ENCODE peak calls at places on chromosomes 5 and 9, in six cellular contexts. One of them, this sample, is unnamed.

GRCh38 chr9:128124873-128125574 is 2.5 kb downstream of the PTGES2 start:
- DNase-seq in IMR-90: peak; percentile 45
- DNase-seq in K562: peak; percentile 56
- DNase-seq in esophagus squamous epithelium: no peak
- DNase-seq in A549: peak; percentile 33
- DNase-seq in HCT116: peak; percentile 46
- DNase-seq in this sample: peak; percentile 77

GRCh38 chr9:79694676-79695400 is 123.1 kb downstream of the TLE4 start:
- DNase-seq in esophagus squamous epithelium: no peak
- DNase-seq in HCT116: no peak
- DNase-seq in IMR-90: peak; percentile 92
- DNase-seq in K562: no peak
- DNase-seq in A549: no peak
- DNase-seq in this sample: no peak

GRCh38 chr9:100498592-100498991 is 25.6 kb downstream of the TMEFF1 start:
- DNase-seq in K562: no peak
- DNase-seq in IMR-90: peak; percentile 61
- DNase-seq in HCT116: no peak
- DNase-seq in esophagus squamous epithelium: no peak
- DNase-seq in A549: no peak
- DNase-seq in this sample: no peak

GRCh38 chr9:137717776-137718327 is 99.0 kb downstream of the EHMT1 start:
- DNase-seq in K562: no peak
- DNase-seq in esophagus squamous epithelium: no peak
- DNase-seq in A549: no peak
- DNase-seq in HCT116: no peak
- DNase-seq in IMR-90: no peak
- DNase-seq in this sample: no peak

GRCh38 chr9:121326130-121326838 is 43.8 kb downstream of the STOM start:
- DNase-seq in esophagus squamous epithelium: no peak
- DNase-seq in K562: no peak
- DNase-seq in A549: no peak
- DNase-seq in IMR-90: peak; percentile 44
- DNase-seq in HCT116: no peak
- DNase-seq in this sample: peak; percentile 96

GRCh38 chr9:92440751-92441046 is 16.4 kb upstream of the OMD start:
- DNase-seq in HCT116: no peak
- DNase-seq in K562: no peak
- DNase-seq in IMR-90: no peak
- DNase-seq in esophagus squamous epithelium: no peak
- DNase-seq in A549: no peak
- DNase-seq in this sample: no peak

GRCh38 chr5:71974165-71974564 is 133.1 kb upstream of the MAP1B start:
- DNase-seq in IMR-90: no peak
- DNase-seq in K562: no peak
- DNase-seq in esophagus squamous epithelium: no peak
- DNase-seq in HCT116: no peak
- DNase-seq in A549: no peak
- DNase-seq in this sample: peak; percentile 40

GRCh38 chr5:41776435-41776834 is 93.8 kb downstream of the OXCT1 start:
- DNase-seq in HCT116: no peak
- DNase-seq in esophagus squamous epithelium: no peak
- DNase-seq in A549: no peak
- DNase-seq in K562: no peak
- DNase-seq in IMR-90: peak; percentile 76
- DNase-seq in this sample: no peak

GRCh38 chr5:172918421-172919371 is 40.5 kb upstream of the RPL26L1 start:
- DNase-seq in HCT116: no peak
- DNase-seq in esophagus squamous epithelium: no peak
- DNase-seq in IMR-90: no peak
- DNase-seq in A549: no peak
- DNase-seq in K562: no peak
- DNase-seq in this sample: no peak

GRCh38 chr5:176675676-176676360 is 28.5 kb downstream of the TSPAN17 start:
- DNase-seq in HCT116: peak; percentile 57
- DNase-seq in K562: peak; percentile 77
- DNase-seq in esophagus squamous epithelium: no peak
- DNase-seq in A549: peak; percentile 60
- DNase-seq in IMR-90: no peak
- DNase-seq in this sample: no peak

GRCh38 chr5:43020294-43020711 is 19.8 kb downstream of the ANXA2R start:
- DNase-seq in A549: no peak
- DNase-seq in esophagus squamous epithelium: no peak
- DNase-seq in K562: no peak
- DNase-seq in HCT116: no peak
- DNase-seq in IMR-90: peak; percentile 59
- DNase-seq in this sample: no peak

GRCh38 chr9:100426532-100427365 is at the start of gene MSANTD3:
- DNase-seq in esophagus squamous epithelium: no peak
- DNase-seq in HCT116: peak; percentile 50
- DNase-seq in IMR-90: peak; percentile 76
- DNase-seq in A549: peak; percentile 74
- DNase-seq in K562: peak; percentile 89
- DNase-seq in this sample: no peak

GRCh38 chr5:139272471-139273321 is 20.8 kb upstream of the MATR3 start:
- DNase-seq in A549: no peak
- DNase-seq in HCT116: no peak
- DNase-seq in esophagus squamous epithelium: no peak
- DNase-seq in IMR-90: peak; percentile 62
- DNase-seq in K562: no peak
- DNase-seq in this sample: no peak

DNA sequence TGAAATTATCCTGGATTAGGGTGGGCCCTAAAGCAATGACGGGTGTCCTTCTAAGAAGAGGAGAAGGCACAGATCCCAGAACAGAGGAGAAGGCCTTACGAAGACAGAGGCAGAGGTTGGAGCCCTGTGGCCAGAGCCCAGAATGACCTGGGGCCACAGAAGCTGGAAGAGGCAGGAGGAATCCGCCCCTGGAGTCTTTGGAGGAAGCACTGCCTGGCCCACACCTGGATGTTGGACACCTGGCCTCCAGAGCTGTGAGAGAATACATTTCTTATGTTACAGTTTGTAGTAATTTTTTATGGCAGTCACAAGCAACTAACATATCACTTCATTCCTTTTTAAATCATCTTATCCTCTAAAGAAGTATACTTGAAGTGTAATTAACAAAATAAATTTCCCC is 8.5 kb downstream of the MRPL36 start:
- DNase-seq in esophagus squamous epithelium: no peak
- DNase-seq in IMR-90: no peak
- DNase-seq in A549: no peak
- DNase-seq in HCT116: no peak
- DNase-seq in K562: no peak
- DNase-seq in this sample: no peak
- H3K27ac ChIP-seq in esophagus squamous epithelium: no peak overlapping the region
- H3K27ac ChIP-seq in IMR-90: peak overlapping the region; percentile 84
- H3K27ac ChIP-seq in A549: no peak overlapping the region
- H3K27ac ChIP-seq in HCT116: no peak overlapping the region
- H3K27ac ChIP-seq in K562: no peak overlapping the region
- H3K27ac ChIP-seq in this sample: no peak overlapping the region

DNA sequence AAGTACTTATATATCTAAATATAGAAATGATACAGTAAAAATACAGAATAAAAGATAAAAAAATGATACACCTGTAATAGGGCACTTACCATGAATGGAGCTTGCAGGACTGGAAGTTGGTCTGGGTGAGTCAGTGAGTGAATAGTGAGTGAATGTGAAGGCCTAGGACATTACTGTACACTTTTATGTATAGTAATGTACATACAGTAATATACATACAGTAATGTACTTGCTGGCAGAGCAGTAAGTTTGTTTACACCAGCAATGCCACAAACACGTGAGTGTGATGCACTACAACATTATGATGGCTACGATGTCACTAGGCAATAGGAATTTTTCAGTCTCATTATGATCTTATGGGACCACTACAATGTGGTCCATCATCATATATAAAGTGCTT is 34.2 kb downstream of the SUSD1 start:
- DNase-seq in esophagus squamous epithelium: no peak
- DNase-seq in A549: no peak
- DNase-seq in K562: no peak
- DNase-seq in IMR-90: peak; percentile 22
- DNase-seq in HCT116: no peak
- DNase-seq in this sample: no peak
- TF ChIP-seq CTCF in esophagus squamous epithelium: no peak
- TF ChIP-seq CTCF in A549: no peak
- TF ChIP-seq CTCF in K562: no peak
- TF ChIP-seq CTCF in IMR-90: no peak
- TF ChIP-seq CTCF in HCT116: no peak
- TF ChIP-seq CTCF in this sample: no peak

GRCh38 chr9:129383005-129383414 is 204.9 kb upstream of the IER5L start:
- DNase-seq in K562: no peak
- DNase-seq in HCT116: peak; percentile 39
- DNase-seq in IMR-90: no peak
- DNase-seq in esophagus squamous epithelium: no peak
- DNase-seq in A549: no peak
- DNase-seq in this sample: no peak
- TF ChIP-seq POLR2A in K562: no peak
- TF ChIP-seq POLR2A in HCT116: no peak
- TF ChIP-seq POLR2A in IMR-90: no peak
- TF ChIP-seq POLR2A in esophagus squamous epithelium: no peak
- TF ChIP-seq POLR2A in A549: no peak
- TF ChIP-seq POLR2A in this sample: no peak

GRCh38 chr5:126448720-126449119 is 25.5 kb downstream of the GRAMD2B start:
- DNase-seq in K562: no peak
- DNase-seq in esophagus squamous epithelium: no peak
- DNase-seq in IMR-90: no peak
- DNase-seq in HCT116: no peak
- DNase-seq in A549: no peak
- DNase-seq in this sample: no peak

GRCh38 chr5:126450388-126450787 is 27.2 kb downstream of the GRAMD2B start:
- DNase-seq in A549: no peak
- DNase-seq in IMR-90: no peak
- DNase-seq in HCT116: no peak
- DNase-seq in esophagus squamous epithelium: no peak
- DNase-seq in K562: peak; percentile 53
- DNase-seq in this sample: no peak

GRCh38 chr5:126450895-126451294 is 27.7 kb downstream of the GRAMD2B start:
- DNase-seq in HCT116: no peak
- DNase-seq in K562: no peak
- DNase-seq in esophagus squamous epithelium: no peak
- DNase-seq in A549: no peak
- DNase-seq in IMR-90: no peak
- DNase-seq in this sample: no peak

GRCh38 chr5:126452477-126452876 is 29.3 kb downstream of the GRAMD2B start:
- DNase-seq in A549: no peak
- DNase-seq in esophagus squamous epithelium: no peak
- DNase-seq in IMR-90: peak; percentile 43
- DNase-seq in K562: no peak
- DNase-seq in HCT116: no peak
- DNase-seq in this sample: no peak

DNA sequence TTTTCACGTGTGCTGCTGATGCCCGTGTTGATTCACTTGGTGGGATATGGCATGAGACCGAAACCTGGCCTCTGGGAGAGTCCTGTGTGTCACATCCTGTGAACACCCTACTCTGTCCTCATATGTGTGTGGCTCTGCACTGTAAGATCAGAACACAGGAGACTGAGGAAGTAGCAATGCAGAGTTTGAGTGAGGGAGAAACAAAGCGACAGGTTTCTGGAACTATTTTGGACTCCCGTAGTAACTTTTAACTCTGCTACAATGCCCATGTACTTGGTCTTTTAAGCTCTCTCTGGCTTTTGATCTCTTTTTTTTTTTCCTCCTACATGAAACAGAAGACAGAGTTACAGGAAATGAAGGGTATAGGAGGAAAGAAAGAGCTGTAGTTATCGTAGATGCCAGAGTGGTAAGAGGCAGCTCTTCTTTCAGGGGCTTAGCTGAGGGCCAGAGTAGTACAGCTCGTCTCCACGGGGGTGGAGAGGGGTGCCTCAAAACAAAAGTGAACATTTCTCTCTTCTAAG is 26.6 kb downstream of the GRAMD2B start:
- DNase-seq in esophagus squamous epithelium: no peak
- DNase-seq in HCT116: no peak
- DNase-seq in IMR-90: peak; percentile 77
- DNase-seq in A549: no peak
- DNase-seq in K562: peak; percentile 22
- DNase-seq in this sample: no peak
- H3K27ac ChIP-seq in esophagus squamous epithelium: peak overlapping the region; percentile 20
- H3K27ac ChIP-seq in HCT116: no peak overlapping the region
- H3K27ac ChIP-seq in IMR-90: peak overlapping the region; percentile 41
- H3K27ac ChIP-seq in A549: no peak overlapping the region
- H3K27ac ChIP-seq in K562: peak overlapping the region; percentile 76
- H3K27ac ChIP-seq in this sample: peak overlapping the region; percentile 61

GRCh38 chr9:12989669-12990068 is 214.8 kb downstream of the LURAP1L start:
- DNase-seq in K562: no peak
- DNase-seq in esophagus squamous epithelium: no peak
- DNase-seq in IMR-90: no peak
- DNase-seq in HCT116: no peak
- DNase-seq in A549: no peak
- DNase-seq in this sample: no peak

GRCh38 chr9:12993432-12993831 is 218.6 kb downstream of the LURAP1L start:
- DNase-seq in HCT116: no peak
- DNase-seq in IMR-90: peak; percentile 36
- DNase-seq in K562: no peak
- DNase-seq in esophagus squamous epithelium: no peak
- DNase-seq in A549: no peak
- DNase-seq in this sample: no peak

DNA sequence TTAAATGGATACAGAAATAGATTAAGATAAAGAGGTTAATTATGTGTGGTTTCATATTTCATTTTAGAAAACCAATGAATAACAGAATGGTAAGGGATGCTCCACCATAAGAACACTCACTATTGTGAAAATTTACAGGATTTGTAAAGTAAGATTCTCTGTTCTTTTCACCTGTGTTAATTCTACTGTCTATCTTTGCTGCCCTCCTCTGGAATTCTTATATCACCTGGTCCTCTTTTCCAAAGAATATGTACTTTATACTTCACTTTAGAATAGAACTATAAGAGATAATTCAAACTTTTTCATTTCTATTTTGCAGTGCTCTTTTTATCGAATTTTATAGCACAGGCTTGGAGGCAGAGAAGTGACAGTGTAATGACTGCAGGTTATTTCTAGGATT is 213.4 kb downstream of the LURAP1L start:
- DNase-seq in K562: no peak
- DNase-seq in HCT116: no peak
- DNase-seq in esophagus squamous epithelium: no peak
- DNase-seq in IMR-90: no peak
- DNase-seq in A549: no peak
- DNase-seq in this sample: no peak
- TF ChIP-seq CTCF in K562: no peak
- TF ChIP-seq CTCF in HCT116: no peak
- TF ChIP-seq CTCF in esophagus squamous epithelium: no peak
- TF ChIP-seq CTCF in IMR-90: no peak
- TF ChIP-seq CTCF in A549: no peak
- TF ChIP-seq CTCF in this sample: no peak